ENCODE peak calls at places on chromosomes 6 and 20, in six cellular contexts. L is astrocyte of the spinal cord, H is NCI-H446, B is cardiac muscle cell, E is NT2/D1, Z is left colon. O is an unnamed sample.

GRCh38 chr6:137013738-137014602 is 30.8 kb downstream of the IL20RA start:
- DNase-seq in L (peak; percentile 57), H (peak; percentile 54), B (peak; percentile 69), E (no peak), Z (no peak), O (peak; percentile 84)

GRCh38 chr6:66307490-66307889 is 600.5 kb upstream of the EYS start:
- DNase-seq in L (peak; percentile 5), H (no peak), B (no peak), E (no peak), Z (no peak), O (peak; percentile 4)

GRCh38 chr6:84280030-84280429 is 52.6 kb upstream of the CEP162 start:
- DNase-seq in L (no peak), H (peak; percentile 17), B (no peak), E (no peak), Z (no peak), O (peak; percentile 94)

GRCh38 chr6:140078552-140079126 is 704.2 kb upstream of the CITED2 start:
- DNase-seq in L (peak; percentile 95), H (peak; percentile 2), B (peak; percentile 96), E (no peak), Z (no peak), O (peak; percentile 90)

GRCh38 chr6:69489970-69490369 is 306.8 kb downstream of the LMBRD1 start:
- DNase-seq in L (no peak), H (no peak), B (no peak), E (no peak), Z (no peak), O (no peak)

GRCh38 chr20:63360850-63361497 is at the start of gene CHRNA4:
- DNase-seq in L (no peak), H (no peak), B (no peak), E (no peak), Z (no peak), O (no peak)

GRCh38 chr6:39313526-39314272 is 520 bp downstream of the KCNK17 start:
- DNase-seq in L (no peak), H (no peak), B (no peak), E (no peak), Z (no peak), O (no peak)

GRCh38 chr6:32968770-32969684 is 633 bp downstream of the BRD2 start:
- DNase-seq in L (peak; percentile 88), H (peak; percentile 91), B (peak; percentile 91), E (peak; percentile 71), Z (peak; percentile 82), O (peak; percentile 94)

GRCh38 chr6:46296586-46296985 is 125.8 kb upstream of the ENPP5 start:
- DNase-seq in L (no peak), H (no peak), B (no peak), E (no peak), Z (no peak), O (no peak)

GRCh38 chr6:131059486-131059885 is 3.6 kb downstream of the EPB41L2 start:
- DNase-seq in L (peak; percentile 62), H (no peak), B (peak; percentile 42), E (no peak), Z (no peak), O (no peak)

GRCh38 chr6:73109659-73110058 is 115.6 kb downstream of the KHDC1L start:
- DNase-seq in L (no peak), H (no peak), B (no peak), E (no peak), Z (no peak), O (no peak)

GRCh38 chr6:13918686-13919085 is 6.1 kb upstream of the RNF182 start:
- DNase-seq in L (no peak), H (no peak), B (no peak), E (no peak), Z (no peak), O (no peak)

GRCh38 chr6:141988954-141989705 is 143.6 kb upstream of the GJE1 start:
- DNase-seq in L (peak; percentile 73), H (peak; percentile 43), B (peak; percentile 78), E (peak; percentile 23), Z (no peak), O (peak; percentile 82)

GRCh38 chr6:167985205-167985604 is 12.3 kb upstream of the KIF25 start:
- DNase-seq in L (no peak), H (no peak), B (no peak), E (no peak), Z (no peak), O (no peak)

GRCh38 chr6:110755411-110755834 is 59.8 kb downstream of the CDK19 start:
- DNase-seq in L (peak; percentile 13), H (no peak), B (no peak), E (no peak), Z (no peak), O (no peak)

GRCh38 chr6:93654548-93654947 is 235.2 kb upstream of the EPHA7 start:
- DNase-seq in L (no peak), H (no peak), B (no peak), E (no peak), Z (no peak), O (no peak)

GRCh38 chr6:127120787-127121636 is 2.5 kb downstream of the RSPO3 start:
- DNase-seq in L (peak; percentile 84), H (peak; percentile 53), B (peak; percentile 88), E (peak; percentile 76), Z (peak; percentile 67), O (peak; percentile 70)

GRCh38 chr6:125375841-125376240 is 74.1 kb upstream of the HDDC2 start:
- DNase-seq in L (peak; percentile 57), H (no peak), B (peak; percentile 56), E (no peak), Z (no peak), O (no peak)

GRCh38 chr20:48584391-48585249 is 243.2 kb downstream of the PREX1 start:
- DNase-seq in L (no peak), H (peak; percentile 63), B (no peak), E (no peak), Z (peak; percentile 23), O (no peak)

GRCh38 chr20:62741191-62741676 is 32.6 kb downstream of the NTSR1 start:
- DNase-seq in L (peak; percentile 21), H (no peak), B (peak; percentile 26), E (peak; percentile 40), Z (no peak), O (peak; percentile 51)

GRCh38 chr6:105072799-105073199 is 107.0 kb downstream of the POPDC3 start:
- DNase-seq in L (no peak), H (peak; percentile 18), B (peak; percentile 20), E (no peak), Z (no peak), O (peak; percentile 47)

GRCh38 chr6:17193376-17193775 is 87.8 kb upstream of the RBM24 start:
- DNase-seq in L (no peak), H (no peak), B (peak; percentile 65), E (no peak), Z (no peak), O (no peak)

GRCh38 chr20:5069141-5069806 is 50.5 kb downstream of the PCNA start:
- DNase-seq in L (no peak), H (no peak), B (no peak), E (no peak), Z (no peak), O (no peak)

GRCh38 chr20:64100946-64101688 is 6.2 kb downstream of the NPBWR2 start:
- DNase-seq in L (no peak), H (no peak), B (no peak), E (no peak), Z (no peak), O (no peak)

GRCh38 chr20:986733-987355 is 15.3 kb downstream of the RSPO4 start:
- DNase-seq in L (no peak), H (no peak), B (no peak), E (no peak), Z (no peak), O (no peak)

GRCh38 chr6:11096109-11096508 is 2.5 kb downstream of the SMIM13 start:
- DNase-seq in L (peak; percentile 55), H (peak; percentile 34), B (peak; percentile 90), E (no peak), Z (peak; percentile 28), O (no peak)

GRCh38 chr6:158313989-158314388 is 1.7 kb downstream of the TULP4 start:
- DNase-seq in L (no peak), H (no peak), B (no peak), E (no peak), Z (no peak), O (no peak)

GRCh38 chr6:87407531-87407895 is 259 bp upstream of the CFAP206 start:
- DNase-seq in L (peak; percentile 55), H (peak; percentile 67), B (peak; percentile 57), E (peak; percentile 9), Z (no peak), O (no peak)

GRCh38 chr6:8736046-8736877 is 300.9 kb upstream of the SLC35B3 start:
- DNase-seq in L (no peak), H (no peak), B (no peak), E (no peak), Z (no peak), O (no peak)

GRCh38 chr6:156980948-156981347 is 203.8 kb downstream of the ARID1B start:
- DNase-seq in L (no peak), H (no peak), B (no peak), E (no peak), Z (no peak), O (no peak)

GRCh38 chr6:12163149-12163548 is 127.0 kb upstream of the EDN1 start:
- DNase-seq in L (no peak), H (no peak), B (no peak), E (no peak), Z (no peak), O (peak; percentile 35)

GRCh38 chr20:54624701-54625472 is 149.5 kb downstream of the DOK5 start:
- DNase-seq in L (peak; percentile 18), H (peak; percentile 66), B (peak; percentile 79), E (peak; percentile 11), Z (no peak), O (no peak)